ENCODE peak calls at places on chromosomes 5 and 9, in nine cellular contexts. O is mucosa of descending colon, W is BJ, U is dorsolateral prefrontal cortex, F is kidney epithelial cell, C is coronary artery, K is IMR-90, M is fibroblast of mammary gland, Z is sigmoid colon. A is an unnamed sample.

GRCh38 chr5:36944607-36945225 is 68.1 kb downstream of the NIPBL start:
- DNase-seq in M (peak; percentile 79), F (no peak), O (no peak), W (no peak), U (no peak), C (no peak), Z (no peak), K (peak; percentile 76), A (peak; percentile 39)

GRCh38 chr9:77898864-77899263 is 132.7 kb downstream of the GNAQ start:
- DNase-seq in W (no peak), M (no peak), Z (no peak), U (no peak), F (no peak), C (no peak), O (no peak), K (no peak), A (no peak)

GRCh38 chr5:82922086-82922734 is 155.0 kb downstream of the TMEM167A start:
- DNase-seq in M (no peak), F (no peak), C (no peak), U (peak; percentile 82), Z (no peak), K (no peak), O (no peak), W (no peak), A (no peak)

GRCh38 chr9:19087601-19088000 is 15.1 kb downstream of the HAUS6 start:
- DNase-seq in C (no peak), F (peak; percentile 80), U (no peak), Z (no peak), M (peak; percentile 81), W (no peak), K (peak; percentile 59), O (no peak), A (no peak)

GRCh38 chr9:91421022-91421765 is 2.4 kb downstream of the NFIL3 start:
- DNase-seq in U (no peak), Z (peak; percentile 77), O (peak; percentile 64), W (no peak), C (no peak), F (no peak), M (peak; percentile 39), K (peak; percentile 62), A (no peak)

GRCh38 chr5:81544351-81545001 is 150.5 kb upstream of the ACOT12 start:
- DNase-seq in W (no peak), F (no peak), C (no peak), U (no peak), M (no peak), O (no peak), K (peak; percentile 8), Z (no peak), A (no peak)

GRCh38 chr9:115008536-115008935 is 78.1 kb upstream of the TNFSF8 start:
- DNase-seq in M (peak; percentile 95), U (no peak), W (peak; percentile 52), O (no peak), F (peak; percentile 86), K (peak; percentile 94), Z (no peak), C (no peak), A (peak; percentile 50)

GRCh38 chr5:137648361-137648760 is 87.5 kb downstream of the KLHL3 start:
- DNase-seq in W (no peak), Z (no peak), K (no peak), C (no peak), F (no peak), O (no peak), U (peak; percentile 43), M (no peak), A (no peak)

GRCh38 chr5:176789873-176790615 is 20.3 kb upstream of the UNC5A start:
- DNase-seq in W (no peak), C (no peak), Z (no peak), K (no peak), U (no peak), M (no peak), F (peak; percentile 19), O (no peak), A (no peak)

GRCh38 chr5:116415182-116415581 is 159.4 kb downstream of the SEMA6A start:
- DNase-seq in C (no peak), Z (no peak), U (no peak), K (no peak), F (no peak), M (no peak), W (no peak), O (no peak), A (no peak)

GRCh38 chr5:17302590-17302989 is 85.2 kb downstream of the BASP1 start:
- DNase-seq in M (peak; percentile 87), W (no peak), F (no peak), Z (no peak), C (no peak), U (no peak), O (no peak), K (no peak), A (no peak)

GRCh38 chr9:17782750-17783149 is 203.9 kb downstream of the SH3GL2 start:
- DNase-seq in K (no peak), M (no peak), F (no peak), Z (no peak), C (no peak), W (no peak), U (no peak), O (no peak), A (no peak)

GRCh38 chr5:178086266-178086665 is 27.1 kb upstream of the N4BP3 start:
- DNase-seq in F (no peak), C (no peak), Z (no peak), K (no peak), U (no peak), O (no peak), M (no peak), W (no peak), A (no peak)

GRCh38 chr5:72921103-72921502 is 34.7 kb upstream of the FCHO2 start:
- DNase-seq in F (no peak), C (no peak), Z (no peak), O (no peak), K (no peak), U (no peak), M (no peak), W (no peak), A (no peak)

GRCh38 chr5:84862132-84862531 is 477.5 kb upstream of the EDIL3 start:
- DNase-seq in U (no peak), C (no peak), O (no peak), Z (no peak), W (no peak), F (no peak), M (no peak), K (no peak), A (no peak)

GRCh38 chr9:37732086-37732744 is 21.4 kb upstream of the TRMT10B start:
- DNase-seq in O (no peak), W (peak; percentile 5), F (no peak), C (no peak), U (no peak), K (no peak), M (no peak), Z (no peak), A (no peak)

GRCh38 chr5:179258922-179259730 is 86.1 kb downstream of the ADAMTS2 start:
- DNase-seq in Z (peak; percentile 76), M (peak; percentile 56), U (peak; percentile 24), F (no peak), W (peak; percentile 97), C (peak; percentile 74), O (no peak), K (peak; percentile 72), A (peak; percentile 72)

GRCh38 chr9:125409217-125409636 is 147.6 kb downstream of the GAPVD1 start:
- DNase-seq in F (no peak), W (no peak), C (no peak), Z (peak; percentile 61), U (no peak), M (peak; percentile 15), K (no peak), O (no peak), A (no peak)

DNA sequence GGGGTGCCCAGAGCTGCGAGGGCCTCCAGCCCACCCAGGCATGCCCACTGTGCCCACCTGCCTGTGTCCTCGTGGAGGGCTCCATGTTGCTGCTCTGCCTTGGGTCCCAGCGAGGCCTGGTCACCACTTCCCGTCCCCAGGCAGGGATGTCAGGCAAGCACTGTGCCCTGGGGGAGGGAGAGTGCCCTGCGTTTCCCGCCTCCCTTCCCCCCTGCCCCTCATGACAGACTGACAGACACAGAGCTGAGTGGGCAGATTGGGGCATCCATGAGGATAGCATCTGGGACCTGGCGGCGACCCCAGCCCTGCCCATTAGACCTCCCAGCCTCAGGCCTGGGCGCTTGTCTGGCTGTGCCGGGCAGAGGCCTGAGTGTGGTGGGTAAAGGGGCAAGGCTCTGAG is 56.9 kb downstream of the KCNT1 start:
- DNase-seq in F (no peak), C (no peak), M (no peak), U (no peak), W (no peak), K (no peak), Z (no peak), O (no peak), A (no peak)
- TF ChIP-seq CTCF in F (no peak), C (no peak), M (no peak), U (no peak), W (no peak), K (no peak), Z (no peak), O (no peak), A (no peak)

GRCh38 chr5:173888473-173889135 is 455 bp downstream of the CPEB4 start:
- DNase-seq in K (peak; percentile 24), F (no peak), U (no peak), C (no peak), M (peak; percentile 34), W (no peak), Z (peak; percentile 66), O (peak; percentile 63), A (no peak)
- TF ChIP-seq CTCF in K (no peak), F (no peak), U (no peak), C (no peak), M (no peak), W (no peak), Z (no peak), O (no peak), A (no peak)

GRCh38 chr9:8183618-8184017 is 384.0 kb upstream of the DMAC1 start:
- DNase-seq in U (no peak), O (no peak), C (no peak), W (no peak), Z (no peak), M (no peak), K (no peak), F (no peak), A (no peak)
- TF ChIP-seq CTCF in U (no peak), O (no peak), C (no peak), W (no peak), Z (no peak), M (no peak), K (no peak), F (no peak), A (no peak)

DNA sequence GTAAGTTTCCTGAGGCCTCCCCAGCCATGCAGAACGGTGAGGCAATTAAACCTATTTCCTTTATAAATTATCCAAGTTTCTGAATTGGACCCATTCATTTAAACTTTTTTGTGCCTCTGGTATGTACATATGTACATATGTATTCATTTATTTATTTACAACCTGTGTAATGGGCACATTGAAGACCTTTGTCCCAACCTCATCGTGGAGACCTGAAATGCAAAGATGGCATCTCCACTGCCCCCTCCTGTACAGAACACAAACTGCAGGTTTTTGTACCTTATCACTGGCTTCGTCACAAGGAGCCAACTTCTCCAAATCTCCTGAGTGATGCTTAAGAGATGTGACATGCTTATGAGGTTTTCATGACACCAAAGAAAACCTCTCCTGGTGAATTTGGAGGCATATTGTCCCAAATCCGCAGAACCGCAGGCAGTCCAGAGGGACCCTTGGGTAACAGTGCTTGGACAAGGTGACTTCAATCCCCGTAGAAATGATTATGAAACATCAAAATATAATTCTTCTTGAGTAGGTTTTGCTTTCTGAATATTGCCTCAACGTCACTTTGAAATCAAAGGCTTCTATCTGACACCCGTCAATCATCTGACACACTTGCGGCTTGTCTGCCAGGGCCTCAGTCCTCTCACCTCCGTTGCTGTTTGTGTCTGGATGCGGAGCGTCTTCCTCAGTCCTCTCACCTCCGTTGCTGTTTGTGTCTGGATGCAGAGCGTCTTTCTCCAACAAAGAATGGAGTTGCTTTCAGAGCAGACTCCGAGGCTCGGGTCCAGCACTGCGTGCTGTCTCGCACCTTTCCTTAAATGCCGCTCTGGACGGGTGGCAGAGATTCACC is 135.0 kb upstream of the IRX4 start:
- DNase-seq in W (no peak), O (no peak), Z (no peak), C (no peak), U (no peak), K (peak; percentile 10), M (peak; percentile 30), F (no peak), A (no peak)
- TF ChIP-seq CTCF in W (peak; percentile 49), O (peak; percentile 10), Z (no peak), C (no peak), U (no peak), K (peak; percentile 37), M (peak; percentile 57), F (peak; percentile 34), A (peak; percentile 29)

A was measured in AG09319.